ENCODE peak calls at places on chromosomes 12 and 14, in ten cellular contexts. L, K, J, Z, E, H, C, O, A and W are unnamed samples.

GRCh38 chr14:75125617-75126016 is 1.2 kb downstream of the NEK9 start:
- DNase-seq in O (no peak), A (no peak), J (peak; percentile 44), E (no peak), Z (no peak), C (no peak), H (no peak), K (no peak), L (no peak), W (no peak)

GRCh38 chr12:118429703-118430383 is 53.5 kb downstream of the SUDS3 start:
- DNase-seq in Z (no peak), J (no peak), A (no peak), O (no peak), E (no peak), K (no peak), L (no peak), C (no peak), H (no peak), W (no peak)

GRCh38 chr12:14521822-14522221 is 45.9 kb downstream of the PLBD1 start:
- DNase-seq in K (no peak), L (no peak), H (no peak), C (no peak), Z (no peak), O (no peak), A (no peak), J (no peak), E (no peak), W (no peak)

GRCh38 chr12:131832393-131833231 is 4.4 kb downstream of the MMP17 start:
- DNase-seq in Z (no peak), E (no peak), C (peak; percentile 48), H (peak; percentile 80), L (no peak), O (no peak), J (no peak), K (peak; percentile 48), A (no peak), W (no peak)

GRCh38 chr14:21041676-21042433 is at the start of gene RNASE7:
- DNase-seq in K (no peak), H (no peak), C (no peak), A (no peak), L (no peak), O (no peak), Z (no peak), J (peak; percentile 74), E (no peak), W (no peak)

GRCh38 chr14:103213331-103213730 is 90.1 kb downstream of the TNFAIP2 start:
- DNase-seq in L (no peak), A (no peak), J (no peak), K (no peak), O (no peak), E (no peak), Z (no peak), H (no peak), C (no peak), W (no peak)

GRCh38 chr14:64465208-64465821 is at the start of gene AKAP5:
- DNase-seq in E (peak; percentile 34), A (peak; percentile 68), Z (peak; percentile 21), H (peak; percentile 84), O (no peak), K (peak; percentile 41), C (no peak), L (peak; percentile 83), J (peak; percentile 10), W (peak; percentile 43)

GRCh38 chr12:131132118-131132892 is 178.6 kb downstream of the ADGRD1 start:
- DNase-seq in H (peak; percentile 30), L (no peak), A (peak; percentile 80), O (no peak), E (peak; percentile 37), K (peak; percentile 53), J (peak; percentile 44), C (peak; percentile 33), Z (peak; percentile 62), W (peak; percentile 19)

GRCh38 chr12:132593938-132594358 is 16.4 kb downstream of the LRCOL1 start:
- DNase-seq in A (no peak), C (peak; percentile 84), J (peak; percentile 67), H (peak; percentile 97), K (peak; percentile 94), L (peak; percentile 67), O (peak; percentile 60), E (peak; percentile 85), Z (no peak), W (peak; percentile 67)

GRCh38 chr14:101813171-101813759 is 51.8 kb downstream of the PPP2R5C start:
- DNase-seq in A (no peak), Z (no peak), O (no peak), E (no peak), L (no peak), H (no peak), K (no peak), J (no peak), C (no peak), W (no peak)

GRCh38 chr14:90421001-90421580 is 24.3 kb downstream of the CALM1 start:
- DNase-seq in K (no peak), L (no peak), J (no peak), C (no peak), Z (no peak), H (no peak), A (no peak), O (no peak), E (no peak), W (no peak)

GRCh38 chr14:68193970-68194634 is 374.5 kb downstream of the RAD51B start:
- DNase-seq in H (no peak), C (no peak), L (no peak), O (no peak), Z (no peak), A (no peak), J (no peak), E (no peak), K (no peak), W (no peak)

GRCh38 chr12:83016226-83016835 is 329.6 kb downstream of the TMTC2 start:
- DNase-seq in H (no peak), A (no peak), K (no peak), J (peak; percentile 86), O (peak; percentile 86), Z (no peak), L (peak; percentile 25), C (peak; percentile 79), E (no peak), W (no peak)

GRCh38 chr14:72736791-72737559 is 156.9 kb downstream of the DPF3 start:
- DNase-seq in C (no peak), K (no peak), L (no peak), H (no peak), Z (no peak), A (no peak), J (no peak), O (peak; percentile 32), E (no peak), W (peak; percentile 42)

GRCh38 chr12:116609715-116610114 is 50.5 kb downstream of the MAP1LC3B2 start:
- DNase-seq in Z (no peak), C (no peak), A (peak; percentile 61), K (no peak), L (no peak), E (peak; percentile 32), J (no peak), O (no peak), H (no peak), W (peak; percentile 63)

GRCh38 chr12:124304314-124304790 is 9.5 kb downstream of the RFLNA start:
- DNase-seq in O (no peak), J (no peak), Z (no peak), E (no peak), K (no peak), C (no peak), A (no peak), L (no peak), H (no peak), W (no peak)

GRCh38 chr14:34610101-34610500 is 19.8 kb downstream of the SNX6 start:
- DNase-seq in H (no peak), Z (no peak), E (no peak), O (no peak), A (no peak), K (no peak), L (no peak), J (no peak), C (no peak), W (no peak)

GRCh38 chr14:37974421-37974820 is 233.3 kb upstream of the SSTR1 start:
- DNase-seq in C (no peak), O (no peak), L (no peak), E (no peak), A (no peak), H (no peak), J (no peak), Z (no peak), K (no peak), W (no peak)

GRCh38 chr14:96307434-96307833 is 51.4 kb downstream of the BDKRB1 start:
- DNase-seq in L (no peak), E (no peak), K (peak; percentile 6), Z (no peak), J (peak; percentile 33), C (no peak), A (no peak), H (no peak), O (no peak), W (no peak)